ENCODE peak calls at places on chromosomes 3 and 15, in four cellular contexts. One of them, this sample, is unnamed.
A peak's percentile ranks its signal among the peaks of the same experiment; 100 is the strongest.

GRCh38 chr15:24954783-24955548 is at the start of the genes SNRPN and SNURF:
- DNase-seq in Peyer's patch: peak; percentile 71
- DNase-seq in fibroblast of lung: peak; percentile 79
- DNase-seq in PC-9: no peak
- DNase-seq in this sample: peak; percentile 84

GRCh38 chr3:197001972-197002700 is 27.5 kb downstream of the MELTF start:
- DNase-seq in Peyer's patch: no peak
- DNase-seq in PC-9: no peak
- DNase-seq in fibroblast of lung: peak; percentile 20
- DNase-seq in this sample: no peak

GRCh38 chr15:92614301-92614700 is 41.3 kb downstream of the FAM174B start:
- DNase-seq in fibroblast of lung: no peak
- DNase-seq in PC-9: no peak
- DNase-seq in Peyer's patch: no peak
- DNase-seq in this sample: no peak

GRCh38 chr3:70832811-70833509 is 520.5 kb upstream of the MDFIC2 start:
- DNase-seq in Peyer's patch: no peak
- DNase-seq in PC-9: no peak
- DNase-seq in fibroblast of lung: peak; percentile 94
- DNase-seq in this sample: no peak

GRCh38 chr3:124974691-124975090 is 40.1 kb upstream of the MUC13 start:
- DNase-seq in PC-9: no peak
- DNase-seq in fibroblast of lung: no peak
- DNase-seq in Peyer's patch: no peak
- DNase-seq in this sample: peak; percentile 76

GRCh38 chr3:134197681-134198261 is 52.9 kb downstream of the RYK start:
- DNase-seq in PC-9: peak; percentile 51
- DNase-seq in Peyer's patch: no peak
- DNase-seq in fibroblast of lung: peak; percentile 74
- DNase-seq in this sample: peak; percentile 10

GRCh38 chr15:40466426-40467259 is 4.1 kb upstream of the CHST14 start:
- DNase-seq in fibroblast of lung: no peak
- DNase-seq in PC-9: no peak
- DNase-seq in Peyer's patch: no peak
- DNase-seq in this sample: no peak

GRCh38 chr15:71115567-71116351 is 488 bp downstream of the THSD4 start:
- DNase-seq in fibroblast of lung: peak; percentile 63
- DNase-seq in PC-9: peak; percentile 54
- DNase-seq in Peyer's patch: no peak
- DNase-seq in this sample: peak; percentile 82

GRCh38 chr3:168989396-168989795 is 674.1 kb downstream of the MECOM start:
- DNase-seq in PC-9: no peak
- DNase-seq in fibroblast of lung: peak; percentile 40
- DNase-seq in Peyer's patch: no peak
- DNase-seq in this sample: no peak

GRCh38 chr15:85504739-85505676 is 124.6 kb downstream of the AKAP13 start:
- DNase-seq in PC-9: peak; percentile 38
- DNase-seq in fibroblast of lung: peak; percentile 58
- DNase-seq in Peyer's patch: peak; percentile 50
- DNase-seq in this sample: peak; percentile 90

GRCh38 chr3:168973206-168973605 is 690.3 kb downstream of the MECOM start:
- DNase-seq in fibroblast of lung: peak; percentile 38
- DNase-seq in PC-9: no peak
- DNase-seq in Peyer's patch: no peak
- DNase-seq in this sample: no peak

GRCh38 chr3:53113293-53114010 is 16.8 kb downstream of the RFT1 start:
- DNase-seq in Peyer's patch: no peak
- DNase-seq in fibroblast of lung: no peak
- DNase-seq in PC-9: no peak
- DNase-seq in this sample: no peak

GRCh38 chr3:156341831-156342416 is 213.0 kb downstream of the SSR3 start:
- DNase-seq in PC-9: no peak
- DNase-seq in Peyer's patch: peak; percentile 22
- DNase-seq in fibroblast of lung: no peak
- DNase-seq in this sample: no peak

GRCh38 chr3:109050591-109051167 is 67.3 kb downstream of the MORC1 start:
- DNase-seq in fibroblast of lung: peak; percentile 11
- DNase-seq in PC-9: no peak
- DNase-seq in Peyer's patch: no peak
- DNase-seq in this sample: peak; percentile 39

GRCh38 chr3:100316656-100317069 is 17.9 kb upstream of the NIT2 start:
- DNase-seq in PC-9: peak; percentile 59
- DNase-seq in Peyer's patch: no peak
- DNase-seq in fibroblast of lung: peak; percentile 53
- DNase-seq in this sample: peak; percentile 60

GRCh38 chr3:52171577-52172261 is 17.5 kb upstream of the POC1A start:
- DNase-seq in Peyer's patch: no peak
- DNase-seq in PC-9: peak; percentile 69
- DNase-seq in fibroblast of lung: peak; percentile 50
- DNase-seq in this sample: no peak

GRCh38 chr3:63595221-63595620 is 57.3 kb upstream of the SNTN start:
- DNase-seq in fibroblast of lung: no peak
- DNase-seq in PC-9: no peak
- DNase-seq in Peyer's patch: no peak
- DNase-seq in this sample: no peak

GRCh38 chr3:74537164-74537563 is 77.3 kb downstream of the CNTN3 start:
- DNase-seq in Peyer's patch: no peak
- DNase-seq in fibroblast of lung: peak; percentile 47
- DNase-seq in PC-9: no peak
- DNase-seq in this sample: no peak

GRCh38 chr3:177525987-177526712 is 328.9 kb upstream of the TBL1XR1 start:
- DNase-seq in Peyer's patch: no peak
- DNase-seq in PC-9: peak; percentile 87
- DNase-seq in fibroblast of lung: peak; percentile 99
- DNase-seq in this sample: no peak

GRCh38 chr15:70625438-70625837 is 137.9 kb downstream of the UACA start:
- DNase-seq in PC-9: no peak
- DNase-seq in fibroblast of lung: no peak
- DNase-seq in Peyer's patch: no peak
- DNase-seq in this sample: no peak

GRCh38 chr3:48143567-48143966 is 44.6 kb downstream of the CDC25A start:
- DNase-seq in Peyer's patch: no peak
- DNase-seq in PC-9: no peak
- DNase-seq in fibroblast of lung: no peak
- DNase-seq in this sample: no peak

GRCh38 chr3:80087769-80088168 is 320.0 kb upstream of the ROBO1 start:
- DNase-seq in Peyer's patch: no peak
- DNase-seq in PC-9: peak; percentile 46
- DNase-seq in fibroblast of lung: peak; percentile 74
- DNase-seq in this sample: no peak

GRCh38 chr3:15289661-15290060 is 42.7 kb downstream of the SH3BP5 start:
- DNase-seq in fibroblast of lung: no peak
- DNase-seq in PC-9: no peak
- DNase-seq in Peyer's patch: no peak
- DNase-seq in this sample: no peak

GRCh38 chr3:100263583-100263982 is 2.8 kb downstream of the TBC1D23 start:
- DNase-seq in fibroblast of lung: no peak
- DNase-seq in PC-9: no peak
- DNase-seq in Peyer's patch: no peak
- DNase-seq in this sample: no peak

GRCh38 chr3:53036063-53036619 is 9.7 kb downstream of the SFMBT1 start:
- DNase-seq in PC-9: no peak
- DNase-seq in fibroblast of lung: no peak
- DNase-seq in Peyer's patch: no peak
- DNase-seq in this sample: no peak

GRCh38 chr3:197023241-197023997 is 6.2 kb downstream of the MELTF start:
- DNase-seq in PC-9: no peak
- DNase-seq in Peyer's patch: peak; percentile 62
- DNase-seq in fibroblast of lung: no peak
- DNase-seq in this sample: no peak

GRCh38 chr15:77844798-77845446 is 212.2 kb upstream of the LINGO1 start:
- DNase-seq in PC-9: no peak
- DNase-seq in Peyer's patch: no peak
- DNase-seq in fibroblast of lung: no peak
- DNase-seq in this sample: no peak

GRCh38 chr3:151330899-151331298 is 1.6 kb upstream of the P2RY13 start:
- DNase-seq in fibroblast of lung: no peak
- DNase-seq in Peyer's patch: no peak
- DNase-seq in PC-9: no peak
- DNase-seq in this sample: no peak

DNA sequence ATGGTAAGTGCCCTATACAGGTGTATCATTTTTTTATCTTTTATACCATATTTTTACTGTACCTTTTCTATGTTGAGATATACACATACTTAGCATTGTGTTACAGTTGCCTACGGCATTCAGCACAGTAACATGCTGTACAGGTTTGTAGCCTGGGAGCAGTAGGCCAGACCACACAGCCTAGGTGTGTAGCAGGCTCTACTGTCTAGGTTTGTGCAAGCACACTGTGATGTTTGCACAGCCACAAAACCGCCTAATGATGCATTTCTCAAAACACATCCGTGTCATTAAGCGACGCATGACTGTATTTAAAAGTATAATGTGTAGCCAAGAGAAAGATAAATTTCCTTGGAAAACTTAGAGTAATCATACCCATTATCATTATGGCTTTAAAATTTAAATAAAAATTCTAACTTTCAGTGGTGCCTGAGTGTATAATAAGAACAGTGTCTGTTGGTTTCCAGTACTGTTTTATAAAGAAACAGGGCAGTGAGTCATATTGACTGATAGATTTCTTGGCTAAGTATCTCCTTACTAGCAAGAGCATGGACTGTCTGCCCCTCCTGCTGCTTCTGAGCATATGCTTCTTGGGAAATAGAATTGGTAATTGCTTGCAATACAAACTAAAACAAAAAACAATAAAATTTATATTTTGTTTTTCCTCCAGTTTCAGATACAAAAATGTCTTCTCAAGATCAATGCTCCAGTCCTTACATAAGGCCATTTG is 18.3 kb downstream of the CALML4 start:
- DNase-seq in fibroblast of lung: peak; percentile 78
- DNase-seq in PC-9: no peak
- DNase-seq in Peyer's patch: no peak
- DNase-seq in this sample: no peak
- TF ChIP-seq CTCF in fibroblast of lung: no peak
- TF ChIP-seq CTCF in PC-9: no peak
- TF ChIP-seq CTCF in Peyer's patch: no peak
- TF ChIP-seq CTCF in this sample: no peak

DNA sequence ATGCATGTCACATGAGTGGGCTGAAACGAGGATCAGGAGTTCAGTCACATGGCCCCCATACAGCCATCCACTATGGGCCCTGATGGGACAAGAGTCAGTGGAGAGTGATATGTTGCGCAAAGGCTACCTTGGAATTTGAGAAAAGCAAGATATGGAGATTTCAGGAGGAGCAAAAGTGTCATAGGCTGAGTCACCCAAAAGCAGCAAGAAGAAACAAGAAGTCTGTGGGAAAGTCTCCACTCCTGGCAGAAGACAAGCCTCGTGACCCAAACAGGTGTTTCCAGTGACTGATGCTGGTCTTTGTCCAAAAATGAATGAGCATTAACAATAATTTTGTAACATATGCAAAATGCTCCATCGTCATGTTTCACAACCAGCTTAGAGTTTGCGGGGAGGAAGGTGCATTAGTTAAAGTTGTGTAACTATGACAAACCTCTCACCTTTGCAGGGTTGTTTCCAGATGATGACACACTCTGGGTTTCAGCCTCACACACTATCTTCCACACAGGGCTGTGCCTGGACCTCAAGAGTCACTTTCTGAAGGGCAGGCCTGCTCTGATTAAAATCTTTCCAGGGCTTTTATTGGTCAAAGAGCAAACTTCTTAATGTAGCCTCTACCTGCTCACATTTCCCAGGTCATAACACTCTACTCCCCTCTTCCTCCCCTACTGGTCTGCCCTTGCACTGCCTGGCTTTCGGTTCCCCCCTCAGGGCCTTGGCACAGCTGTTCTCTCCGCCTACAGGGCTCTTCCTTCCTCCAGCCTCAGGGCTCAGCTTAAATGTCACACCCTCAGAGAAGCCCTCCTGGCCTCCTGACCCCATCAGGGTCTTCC is 3.9 kb upstream of the DNASE1L3 start:
- DNase-seq in fibroblast of lung: no peak
- DNase-seq in PC-9: peak; percentile 96
- DNase-seq in Peyer's patch: peak; percentile 70
- DNase-seq in this sample: peak; percentile 34
- H3K4me3 ChIP-seq in fibroblast of lung: no peak overlapping the region
- H3K4me3 ChIP-seq in PC-9: peak overlapping the region; percentile 14
- H3K4me3 ChIP-seq in Peyer's patch: no peak overlapping the region
- H3K4me3 ChIP-seq in this sample: no peak overlapping the region

GRCh38 chr3:50623840-50624474 is 7.0 kb downstream of the MAPKAPK3 start:
- DNase-seq in fibroblast of lung: peak; percentile 28
- DNase-seq in PC-9: no peak
- DNase-seq in Peyer's patch: peak; percentile 29
- DNase-seq in this sample: no peak
- H3K4me1 ChIP-seq in fibroblast of lung: peaks cover 8% of the 10 kb centered on the region
- H3K4me1 ChIP-seq in PC-9: peaks cover 77% of the 10 kb centered on the region
- H3K4me1 ChIP-seq in Peyer's patch: peaks cover 14% of the 10 kb centered on the region
- H3K4me1 ChIP-seq in this sample: peaks cover 19% of the 10 kb centered on the region

GRCh38 chr3:9890249-9891071 is at the start of gene JAGN1:
- DNase-seq in PC-9: peak; percentile 55
- DNase-seq in Peyer's patch: peak; percentile 86
- DNase-seq in fibroblast of lung: peak; percentile 84
- DNase-seq in this sample: peak; percentile 93
- TF ChIP-seq CTCF in PC-9: no peak
- TF ChIP-seq CTCF in Peyer's patch: no peak
- TF ChIP-seq CTCF in fibroblast of lung: no peak
- TF ChIP-seq CTCF in this sample: no peak

GRCh38 chr3:9406856-9407626 is 9.6 kb downstream of the SETD5 start:
- DNase-seq in fibroblast of lung: no peak
- DNase-seq in Peyer's patch: no peak
- DNase-seq in PC-9: no peak
- DNase-seq in this sample: no peak
- H3K4me3 ChIP-seq in fibroblast of lung: no peak overlapping the region
- H3K4me3 ChIP-seq in Peyer's patch: no peak overlapping the region
- H3K4me3 ChIP-seq in PC-9: no peak overlapping the region
- H3K4me3 ChIP-seq in this sample: no peak overlapping the region